ENCODE peak calls at places on chromosomes 4 and X, in nine cellular contexts. One of them, this sample, is unnamed.

GRCh38 chr4:118941799-118942198 is 53.1 kb downstream of the SYNPO2 start:
- DNase-seq in H9: no peak
- DNase-seq in uterus: no peak
- DNase-seq in Peyer's patch: no peak
- DNase-seq in aorta: no peak
- DNase-seq in colonic mucosa: no peak
- DNase-seq in mesenchymal stem cell: peak; percentile 47
- DNase-seq in sigmoid colon: peak; percentile 56
- DNase-seq in cardiac muscle cell: peak; percentile 41
- DNase-seq in this sample: peak; percentile 35

GRCh38 chr4:120870279-120870673 is 52.2 kb downstream of the PRDM5 start:
- DNase-seq in aorta: no peak
- DNase-seq in H9: peak; percentile 66
- DNase-seq in colonic mucosa: peak; percentile 35
- DNase-seq in mesenchymal stem cell: no peak
- DNase-seq in uterus: no peak
- DNase-seq in cardiac muscle cell: no peak
- DNase-seq in sigmoid colon: no peak
- DNase-seq in Peyer's patch: no peak
- DNase-seq in this sample: no peak

GRCh38 chr4:25076625-25077413 is 46.1 kb upstream of the LGI2 start:
- DNase-seq in Peyer's patch: no peak
- DNase-seq in H9: no peak
- DNase-seq in cardiac muscle cell: peak; percentile 41
- DNase-seq in aorta: no peak
- DNase-seq in colonic mucosa: no peak
- DNase-seq in mesenchymal stem cell: no peak
- DNase-seq in uterus: no peak
- DNase-seq in sigmoid colon: no peak
- DNase-seq in this sample: no peak

GRCh38 chr4:35105486-35105885 is 1138.8 kb downstream of the ARAP2 start:
- DNase-seq in mesenchymal stem cell: no peak
- DNase-seq in colonic mucosa: no peak
- DNase-seq in aorta: no peak
- DNase-seq in sigmoid colon: no peak
- DNase-seq in Peyer's patch: no peak
- DNase-seq in H9: no peak
- DNase-seq in uterus: no peak
- DNase-seq in cardiac muscle cell: no peak
- DNase-seq in this sample: no peak

GRCh38 chrX:40434947-40435346 is 145.8 kb upstream of the ATP6AP2 start:
- DNase-seq in cardiac muscle cell: peak; percentile 64
- DNase-seq in Peyer's patch: no peak
- DNase-seq in H9: peak; percentile 76
- DNase-seq in sigmoid colon: no peak
- DNase-seq in mesenchymal stem cell: peak; percentile 52
- DNase-seq in uterus: no peak
- DNase-seq in aorta: no peak
- DNase-seq in colonic mucosa: no peak
- DNase-seq in this sample: peak; percentile 76

GRCh38 chr4:93299116-93299515 is 529.4 kb upstream of the ATOH1 start:
- DNase-seq in H9: no peak
- DNase-seq in uterus: no peak
- DNase-seq in aorta: no peak
- DNase-seq in cardiac muscle cell: no peak
- DNase-seq in colonic mucosa: no peak
- DNase-seq in mesenchymal stem cell: no peak
- DNase-seq in sigmoid colon: no peak
- DNase-seq in Peyer's patch: no peak
- DNase-seq in this sample: no peak

GRCh38 chr4:94918543-94918942 is 160.8 kb downstream of the BMPR1B start:
- DNase-seq in uterus: no peak
- DNase-seq in sigmoid colon: no peak
- DNase-seq in cardiac muscle cell: no peak
- DNase-seq in Peyer's patch: no peak
- DNase-seq in mesenchymal stem cell: no peak
- DNase-seq in colonic mucosa: no peak
- DNase-seq in H9: no peak
- DNase-seq in aorta: no peak
- DNase-seq in this sample: no peak

GRCh38 chr4:113482325-113482724 is 279.2 kb downstream of the CAMK2D start:
- DNase-seq in mesenchymal stem cell: no peak
- DNase-seq in cardiac muscle cell: no peak
- DNase-seq in uterus: no peak
- DNase-seq in H9: no peak
- DNase-seq in colonic mucosa: no peak
- DNase-seq in Peyer's patch: no peak
- DNase-seq in aorta: no peak
- DNase-seq in sigmoid colon: no peak
- DNase-seq in this sample: no peak

GRCh38 chr4:185513489-185514181 is 21.7 kb downstream of the PDLIM3 start:
- DNase-seq in mesenchymal stem cell: peak; percentile 75
- DNase-seq in Peyer's patch: no peak
- DNase-seq in H9: no peak
- DNase-seq in aorta: no peak
- DNase-seq in uterus: no peak
- DNase-seq in sigmoid colon: peak; percentile 63
- DNase-seq in colonic mucosa: peak; percentile 60
- DNase-seq in cardiac muscle cell: peak; percentile 91
- DNase-seq in this sample: no peak

GRCh38 chr4:5749568-5749967 is 38.6 kb downstream of the EVC start:
- DNase-seq in uterus: no peak
- DNase-seq in H9: no peak
- DNase-seq in cardiac muscle cell: no peak
- DNase-seq in sigmoid colon: peak; percentile 41
- DNase-seq in colonic mucosa: no peak
- DNase-seq in mesenchymal stem cell: no peak
- DNase-seq in Peyer's patch: no peak
- DNase-seq in aorta: no peak
- DNase-seq in this sample: no peak

GRCh38 chr4:40990202-40990898 is 224.0 kb downstream of the APBB2 start:
- DNase-seq in colonic mucosa: no peak
- DNase-seq in sigmoid colon: no peak
- DNase-seq in H9: no peak
- DNase-seq in aorta: no peak
- DNase-seq in mesenchymal stem cell: peak; percentile 95
- DNase-seq in cardiac muscle cell: peak; percentile 98
- DNase-seq in Peyer's patch: no peak
- DNase-seq in uterus: no peak
- DNase-seq in this sample: no peak

GRCh38 chrX:50495616-50496015 is 25.0 kb upstream of the DGKK start:
- DNase-seq in Peyer's patch: no peak
- DNase-seq in mesenchymal stem cell: no peak
- DNase-seq in colonic mucosa: no peak
- DNase-seq in uterus: peak; percentile 13
- DNase-seq in cardiac muscle cell: peak; percentile 1
- DNase-seq in sigmoid colon: no peak
- DNase-seq in H9: no peak
- DNase-seq in aorta: no peak
- DNase-seq in this sample: no peak

GRCh38 chrX:40152706-40153334 is 55.1 kb upstream of the BCOR start:
- DNase-seq in H9: peak; percentile 60
- DNase-seq in uterus: peak; percentile 40
- DNase-seq in mesenchymal stem cell: peak; percentile 34
- DNase-seq in aorta: peak; percentile 88
- DNase-seq in colonic mucosa: peak; percentile 38
- DNase-seq in cardiac muscle cell: no peak
- DNase-seq in Peyer's patch: no peak
- DNase-seq in sigmoid colon: peak; percentile 77
- DNase-seq in this sample: no peak

GRCh38 chr4:168584321-168584771 is 87.5 kb downstream of the PALLD start:
- DNase-seq in sigmoid colon: no peak
- DNase-seq in uterus: no peak
- DNase-seq in H9: no peak
- DNase-seq in colonic mucosa: no peak
- DNase-seq in Peyer's patch: no peak
- DNase-seq in cardiac muscle cell: no peak
- DNase-seq in aorta: no peak
- DNase-seq in mesenchymal stem cell: no peak
- DNase-seq in this sample: no peak

GRCh38 chr4:23237771-23238170 is 545.0 kb downstream of the GBA3 start:
- DNase-seq in uterus: no peak
- DNase-seq in sigmoid colon: no peak
- DNase-seq in mesenchymal stem cell: no peak
- DNase-seq in H9: no peak
- DNase-seq in aorta: no peak
- DNase-seq in colonic mucosa: no peak
- DNase-seq in cardiac muscle cell: peak; percentile 12
- DNase-seq in Peyer's patch: no peak
- DNase-seq in this sample: no peak

GRCh38 chrX:27186671-27187070 is 276.5 kb downstream of the PPP4R3C start:
- DNase-seq in aorta: no peak
- DNase-seq in uterus: no peak
- DNase-seq in sigmoid colon: no peak
- DNase-seq in mesenchymal stem cell: peak; percentile 4
- DNase-seq in H9: peak; percentile 28
- DNase-seq in cardiac muscle cell: peak; percentile 31
- DNase-seq in colonic mucosa: no peak
- DNase-seq in Peyer's patch: no peak
- DNase-seq in this sample: peak; percentile 51

GRCh38 chrX:9183481-9183880 is 149.6 kb upstream of the FAM9B start:
- DNase-seq in aorta: no peak
- DNase-seq in colonic mucosa: no peak
- DNase-seq in Peyer's patch: no peak
- DNase-seq in sigmoid colon: no peak
- DNase-seq in cardiac muscle cell: no peak
- DNase-seq in mesenchymal stem cell: no peak
- DNase-seq in uterus: no peak
- DNase-seq in H9: no peak
- DNase-seq in this sample: no peak

GRCh38 chr4:69589884-69590283 is 49.6 kb downstream of the UGT2A2 start:
- DNase-seq in H9: no peak
- DNase-seq in uterus: no peak
- DNase-seq in colonic mucosa: no peak
- DNase-seq in aorta: no peak
- DNase-seq in mesenchymal stem cell: no peak
- DNase-seq in Peyer's patch: no peak
- DNase-seq in cardiac muscle cell: no peak
- DNase-seq in sigmoid colon: no peak
- DNase-seq in this sample: no peak

GRCh38 chr4:113541933-113542332 is 219.6 kb downstream of the CAMK2D start:
- DNase-seq in H9: no peak
- DNase-seq in cardiac muscle cell: no peak
- DNase-seq in colonic mucosa: no peak
- DNase-seq in mesenchymal stem cell: no peak
- DNase-seq in aorta: no peak
- DNase-seq in sigmoid colon: no peak
- DNase-seq in uterus: no peak
- DNase-seq in Peyer's patch: no peak
- DNase-seq in this sample: no peak

GRCh38 chrX:29376584-29376983 is 789.3 kb downstream of the IL1RAPL1 start:
- DNase-seq in colonic mucosa: no peak
- DNase-seq in mesenchymal stem cell: no peak
- DNase-seq in cardiac muscle cell: no peak
- DNase-seq in aorta: no peak
- DNase-seq in uterus: no peak
- DNase-seq in Peyer's patch: no peak
- DNase-seq in sigmoid colon: no peak
- DNase-seq in H9: no peak
- DNase-seq in this sample: no peak

GRCh38 chr4:14640476-14640875 is 361.8 kb upstream of the CPEB2 start:
- DNase-seq in cardiac muscle cell: no peak
- DNase-seq in H9: no peak
- DNase-seq in mesenchymal stem cell: no peak
- DNase-seq in Peyer's patch: no peak
- DNase-seq in sigmoid colon: no peak
- DNase-seq in colonic mucosa: no peak
- DNase-seq in uterus: no peak
- DNase-seq in aorta: no peak
- DNase-seq in this sample: no peak
- H3K9me3 ChIP-seq in cardiac muscle cell: no peaks in the 10 kb centered on the region
- H3K9me3 ChIP-seq in H9: no peaks in the 10 kb centered on the region
- H3K9me3 ChIP-seq in mesenchymal stem cell: no peaks in the 10 kb centered on the region
- H3K9me3 ChIP-seq in Peyer's patch: no peaks in the 10 kb centered on the region
- H3K9me3 ChIP-seq in sigmoid colon: no peaks in the 10 kb centered on the region
- H3K9me3 ChIP-seq in colonic mucosa: no peaks in the 10 kb centered on the region
- H3K9me3 ChIP-seq in uterus: no peaks in the 10 kb centered on the region
- H3K9me3 ChIP-seq in aorta: peaks cover 3% of the 10 kb centered on the region
- H3K9me3 ChIP-seq in this sample: no peaks in the 10 kb centered on the region

DNA sequence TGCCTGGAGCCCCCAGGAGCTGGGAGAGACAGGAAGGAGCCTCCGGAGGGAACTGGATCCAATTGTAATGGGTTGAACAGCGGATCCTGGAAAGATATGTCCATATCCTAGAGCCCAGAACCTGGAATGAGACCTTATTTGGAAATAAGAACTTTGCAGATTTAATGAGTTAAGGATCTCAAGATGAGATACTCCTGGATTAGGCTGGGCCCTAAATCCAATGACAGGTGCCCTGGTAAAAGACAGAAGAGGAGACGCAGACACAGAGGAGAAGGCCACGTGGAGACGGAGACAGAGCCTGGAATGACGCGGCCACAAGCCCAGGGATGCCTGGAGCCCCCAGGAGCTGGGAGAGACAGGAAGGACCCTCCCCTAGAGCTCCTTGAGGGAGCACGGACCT is 34.1 kb downstream of the P2RY8 start:
- DNase-seq in aorta: peak; percentile 33
- DNase-seq in uterus: no peak
- DNase-seq in cardiac muscle cell: no peak
- DNase-seq in H9: no peak
- DNase-seq in mesenchymal stem cell: no peak
- DNase-seq in Peyer's patch: no peak
- DNase-seq in colonic mucosa: no peak
- DNase-seq in sigmoid colon: no peak
- DNase-seq in this sample: no peak
- H3K9me3 ChIP-seq in aorta: no peaks in the 10 kb centered on the region
- H3K9me3 ChIP-seq in uterus: no peaks in the 10 kb centered on the region
- H3K9me3 ChIP-seq in cardiac muscle cell: no peaks in the 10 kb centered on the region
- H3K9me3 ChIP-seq in H9: no peaks in the 10 kb centered on the region
- H3K9me3 ChIP-seq in mesenchymal stem cell: no peaks in the 10 kb centered on the region
- H3K9me3 ChIP-seq in Peyer's patch: no peaks in the 10 kb centered on the region
- H3K9me3 ChIP-seq in colonic mucosa: no peaks in the 10 kb centered on the region
- H3K9me3 ChIP-seq in sigmoid colon: no peaks in the 10 kb centered on the region
- H3K9me3 ChIP-seq in this sample: no peaks in the 10 kb centered on the region

DNA sequence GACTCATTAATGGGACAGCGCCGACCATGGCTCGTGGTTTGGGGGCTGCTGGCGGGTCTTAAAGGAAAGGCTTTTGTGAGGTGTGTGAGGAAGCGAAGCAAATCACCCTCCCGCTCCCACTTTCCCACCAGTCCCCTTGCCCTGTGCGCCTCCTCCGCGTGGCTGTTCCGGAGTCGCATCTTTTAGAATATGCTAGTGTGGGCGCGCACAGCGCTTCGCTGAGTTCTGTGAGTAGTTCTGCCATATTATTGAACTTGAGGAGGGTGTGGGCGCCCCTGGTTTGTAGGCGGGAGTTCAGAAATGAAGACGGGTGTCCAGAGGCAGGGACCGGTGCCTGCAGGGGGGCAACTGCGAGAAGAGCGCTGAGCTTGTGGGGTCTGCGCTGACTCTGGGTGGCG is 49.1 kb downstream of the ZNF141 start:
- DNase-seq in sigmoid colon: no peak
- DNase-seq in Peyer's patch: no peak
- DNase-seq in mesenchymal stem cell: no peak
- DNase-seq in aorta: no peak
- DNase-seq in cardiac muscle cell: no peak
- DNase-seq in H9: no peak
- DNase-seq in colonic mucosa: no peak
- DNase-seq in uterus: no peak
- DNase-seq in this sample: no peak
- H3K9me3 ChIP-seq in sigmoid colon: peaks cover 64% of the 10 kb centered on the region
- H3K9me3 ChIP-seq in Peyer's patch: no peaks in the 10 kb centered on the region
- H3K9me3 ChIP-seq in mesenchymal stem cell: peaks cover 86% of the 10 kb centered on the region
- H3K9me3 ChIP-seq in aorta: peaks cover 21% of the 10 kb centered on the region
- H3K9me3 ChIP-seq in cardiac muscle cell: peaks cover 2% of the 10 kb centered on the region
- H3K9me3 ChIP-seq in H9: peaks cover 26% of the 10 kb centered on the region
- H3K9me3 ChIP-seq in colonic mucosa: peaks cover 6% of the 10 kb centered on the region
- H3K9me3 ChIP-seq in uterus: no peaks in the 10 kb centered on the region
- H3K9me3 ChIP-seq in this sample: no peaks in the 10 kb centered on the region

GRCh38 chrX:15277594-15277993 is 7.7 kb upstream of the ASB9 start:
- DNase-seq in Peyer's patch: no peak
- DNase-seq in sigmoid colon: no peak
- DNase-seq in colonic mucosa: no peak
- DNase-seq in mesenchymal stem cell: no peak
- DNase-seq in aorta: no peak
- DNase-seq in cardiac muscle cell: peak; percentile 1
- DNase-seq in uterus: no peak
- DNase-seq in H9: no peak
- DNase-seq in this sample: no peak
- H3K9me3 ChIP-seq in Peyer's patch: no peaks in the 10 kb centered on the region
- H3K9me3 ChIP-seq in sigmoid colon: no peaks in the 10 kb centered on the region
- H3K9me3 ChIP-seq in colonic mucosa: no peaks in the 10 kb centered on the region
- H3K9me3 ChIP-seq in mesenchymal stem cell: no peaks in the 10 kb centered on the region
- H3K9me3 ChIP-seq in aorta: no peaks in the 10 kb centered on the region
- H3K9me3 ChIP-seq in cardiac muscle cell: no peaks in the 10 kb centered on the region
- H3K9me3 ChIP-seq in uterus: no peaks in the 10 kb centered on the region
- H3K9me3 ChIP-seq in H9: no peaks in the 10 kb centered on the region
- H3K9me3 ChIP-seq in this sample: no peaks in the 10 kb centered on the region

This sample was measured in HAP-1.